ENCODE peak calls at places on chromosomes 13 and 19, in nine cellular contexts. One of them, this sample, is unnamed.

GRCh38 chr13:41273806-41274441 is 10.5 kb upstream of the MTRF1 start:
- DNase-seq in prostate gland: no peak
- DNase-seq in HCT116: no peak
- DNase-seq in tibial nerve: no peak
- DNase-seq in IMR-90: no peak
- DNase-seq in A549: no peak
- DNase-seq in breast epithelium: no peak
- DNase-seq in stomach: no peak
- DNase-seq in heart left ventricle: no peak
- DNase-seq in this sample: no peak

GRCh38 chr13:48715977-48716376 is 62.2 kb downstream of the CYSLTR2 start:
- DNase-seq in prostate gland: no peak
- DNase-seq in HCT116: no peak
- DNase-seq in tibial nerve: no peak
- DNase-seq in IMR-90: no peak
- DNase-seq in A549: no peak
- DNase-seq in breast epithelium: no peak
- DNase-seq in stomach: no peak
- DNase-seq in heart left ventricle: no peak
- DNase-seq in this sample: no peak

GRCh38 chr19:47240996-47241918 is 10.3 kb upstream of the BBC3 start:
- DNase-seq in prostate gland: peak
- DNase-seq in HCT116: peak
- DNase-seq in tibial nerve: peak
- DNase-seq in IMR-90: peak
- DNase-seq in A549: peak
- DNase-seq in breast epithelium: peak
- DNase-seq in stomach: peak
- DNase-seq in heart left ventricle: peak
- DNase-seq in this sample: peak

GRCh38 chr19:42062381-42062780 is 7.6 kb downstream of the GRIK5 start:
- DNase-seq in prostate gland: no peak
- DNase-seq in HCT116: no peak
- DNase-seq in tibial nerve: no peak
- DNase-seq in IMR-90: no peak
- DNase-seq in A549: no peak
- DNase-seq in breast epithelium: no peak
- DNase-seq in stomach: no peak
- DNase-seq in heart left ventricle: no peak
- DNase-seq in this sample: no peak

GRCh38 chr19:7901337-7901736 is 2.3 kb upstream of the MAP2K7 start:
- DNase-seq in prostate gland: no peak
- DNase-seq in HCT116: no peak
- DNase-seq in tibial nerve: no peak
- DNase-seq in IMR-90: no peak
- DNase-seq in A549: no peak
- DNase-seq in breast epithelium: no peak
- DNase-seq in stomach: no peak
- DNase-seq in heart left ventricle: no peak
- DNase-seq in this sample: no peak

GRCh38 chr19:29263305-29264080 is 50.5 kb upstream of the UQCRFS1 start:
- DNase-seq in prostate gland: no peak
- DNase-seq in HCT116: no peak
- DNase-seq in tibial nerve: peak
- DNase-seq in IMR-90: peak
- DNase-seq in A549: peak
- DNase-seq in breast epithelium: no peak
- DNase-seq in stomach: peak
- DNase-seq in heart left ventricle: no peak
- DNase-seq in this sample: no peak

GRCh38 chr13:104984296-104984818 is 1551.1 kb downstream of the EFNB2 start:
- DNase-seq in prostate gland: no peak
- DNase-seq in HCT116: no peak
- DNase-seq in tibial nerve: peak
- DNase-seq in IMR-90: peak
- DNase-seq in A549: no peak
- DNase-seq in breast epithelium: no peak
- DNase-seq in stomach: peak
- DNase-seq in heart left ventricle: peak
- DNase-seq in this sample: peak

GRCh38 chr13:99517577-99517976 is 16.3 kb downstream of the TM9SF2 start:
- DNase-seq in prostate gland: no peak
- DNase-seq in HCT116: no peak
- DNase-seq in tibial nerve: no peak
- DNase-seq in IMR-90: no peak
- DNase-seq in A549: no peak
- DNase-seq in breast epithelium: no peak
- DNase-seq in stomach: no peak
- DNase-seq in heart left ventricle: no peak
- DNase-seq in this sample: no peak

GRCh38 chr13:113613789-113614379 is 29.3 kb downstream of the TFDP1 start:
- DNase-seq in prostate gland: no peak
- DNase-seq in HCT116: no peak
- DNase-seq in tibial nerve: no peak
- DNase-seq in IMR-90: no peak
- DNase-seq in A549: no peak
- DNase-seq in breast epithelium: no peak
- DNase-seq in stomach: no peak
- DNase-seq in heart left ventricle: no peak
- DNase-seq in this sample: no peak

GRCh38 chr19:6752257-6753177 is 13.0 kb downstream of the TRIP10 start:
- DNase-seq in prostate gland: no peak
- DNase-seq in HCT116: no peak
- DNase-seq in tibial nerve: no peak
- DNase-seq in IMR-90: no peak
- DNase-seq in A549: no peak
- DNase-seq in breast epithelium: no peak
- DNase-seq in stomach: no peak
- DNase-seq in heart left ventricle: no peak
- DNase-seq in this sample: no peak

GRCh38 chr13:44050450-44051063 is 170.9 kb downstream of the LACC1 start:
- DNase-seq in prostate gland: no peak
- DNase-seq in HCT116: peak
- DNase-seq in tibial nerve: peak
- DNase-seq in IMR-90: peak
- DNase-seq in A549: no peak
- DNase-seq in breast epithelium: no peak
- DNase-seq in stomach: no peak
- DNase-seq in heart left ventricle: no peak
- DNase-seq in this sample: no peak

GRCh38 chr13:97911311-97912138 is 42.0 kb upstream of the IPO5 start:
- DNase-seq in prostate gland: no peak
- DNase-seq in HCT116: peak
- DNase-seq in tibial nerve: no peak
- DNase-seq in IMR-90: peak
- DNase-seq in A549: peak
- DNase-seq in breast epithelium: no peak
- DNase-seq in stomach: no peak
- DNase-seq in heart left ventricle: no peak
- DNase-seq in this sample: no peak

GRCh38 chr19:30063184-30064020 is 121.4 kb downstream of the URI1 start:
- DNase-seq in prostate gland: no peak
- DNase-seq in HCT116: no peak
- DNase-seq in tibial nerve: no peak
- DNase-seq in IMR-90: no peak
- DNase-seq in A549: no peak
- DNase-seq in breast epithelium: no peak
- DNase-seq in stomach: no peak
- DNase-seq in heart left ventricle: no peak
- DNase-seq in this sample: no peak

GRCh38 chr19:36574762-36575161 is 1.7 kb upstream of the ZNF529 start:
- DNase-seq in prostate gland: no peak
- DNase-seq in HCT116: no peak
- DNase-seq in tibial nerve: no peak
- DNase-seq in IMR-90: no peak
- DNase-seq in A549: no peak
- DNase-seq in breast epithelium: no peak
- DNase-seq in stomach: no peak
- DNase-seq in heart left ventricle: no peak
- DNase-seq in this sample: no peak

GRCh38 chr19:18225702-18226468 is at the start of gene PDE4C:
- DNase-seq in prostate gland: no peak
- DNase-seq in HCT116: no peak
- DNase-seq in tibial nerve: no peak
- DNase-seq in IMR-90: no peak
- DNase-seq in A549: no peak
- DNase-seq in breast epithelium: no peak
- DNase-seq in stomach: no peak
- DNase-seq in heart left ventricle: peak
- DNase-seq in this sample: peak

GRCh38 chr13:73879346-73880020 is 254.7 kb downstream of the KLF12 start:
- DNase-seq in prostate gland: no peak
- DNase-seq in HCT116: no peak
- DNase-seq in tibial nerve: no peak
- DNase-seq in IMR-90: peak
- DNase-seq in A549: no peak
- DNase-seq in breast epithelium: no peak
- DNase-seq in stomach: no peak
- DNase-seq in heart left ventricle: no peak
- DNase-seq in this sample: no peak

GRCh38 chr19:16098416-16098768 is 13.3 kb upstream of the RAB8A start:
- DNase-seq in prostate gland: no peak
- DNase-seq in HCT116: no peak
- DNase-seq in tibial nerve: no peak
- DNase-seq in IMR-90: no peak
- DNase-seq in A549: no peak
- DNase-seq in breast epithelium: no peak
- DNase-seq in stomach: no peak
- DNase-seq in heart left ventricle: no peak
- DNase-seq in this sample: no peak
- H3K27ac ChIP-seq in prostate gland: peak
- H3K27ac ChIP-seq in HCT116: peak
- H3K27ac ChIP-seq in tibial nerve: no peak
- H3K27ac ChIP-seq in IMR-90: no peak
- H3K27ac ChIP-seq in A549: no peak
- H3K27ac ChIP-seq in breast epithelium: peak
- H3K27ac ChIP-seq in stomach: peak
- H3K27ac ChIP-seq in heart left ventricle: no peak
- H3K27ac ChIP-seq in this sample: peak

DNA sequence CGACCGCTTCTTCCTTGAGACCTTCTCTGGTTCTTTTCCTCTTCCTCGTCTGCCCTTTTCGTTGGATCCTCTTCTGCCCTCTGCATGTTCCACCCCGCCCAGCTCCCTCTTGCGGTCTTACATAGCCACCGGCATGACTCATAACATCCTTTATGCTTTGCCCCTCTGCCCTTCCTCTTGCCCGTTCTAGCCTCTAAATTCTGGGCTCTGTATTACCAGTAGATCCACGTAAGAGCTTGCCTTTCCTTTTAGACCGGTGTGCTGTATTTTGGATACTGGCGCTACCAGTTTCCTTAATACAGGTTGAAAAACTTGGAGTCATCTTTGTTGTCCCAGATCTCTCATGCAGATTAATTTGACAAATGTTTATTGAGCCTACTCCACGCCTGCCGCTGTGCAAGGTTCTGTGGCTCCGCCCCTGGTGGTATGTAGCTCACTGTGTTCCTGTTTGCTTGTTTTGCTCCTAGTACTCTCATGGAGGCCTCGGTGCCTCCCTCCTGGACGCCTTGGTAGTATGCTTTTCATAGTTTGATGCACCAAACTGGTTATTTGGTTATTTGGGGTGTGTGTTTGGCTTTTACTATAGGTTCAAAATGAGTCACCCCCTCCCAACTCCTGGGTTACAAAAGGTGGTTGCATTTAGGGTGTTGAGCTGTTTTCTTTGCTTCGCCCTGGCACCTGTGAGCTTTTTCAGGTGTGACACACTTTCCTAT is 1.7 kb downstream of the GTF3A start:
- DNase-seq in prostate gland: peak
- DNase-seq in HCT116: peak
- DNase-seq in tibial nerve: peak
- DNase-seq in IMR-90: peak
- DNase-seq in A549: peak
- DNase-seq in breast epithelium: peak
- DNase-seq in stomach: peak
- DNase-seq in heart left ventricle: peak
- DNase-seq in this sample: peak
- TF ChIP-seq POLR2A in prostate gland: no peak
- TF ChIP-seq POLR2A in HCT116: peak
- TF ChIP-seq POLR2A in tibial nerve: no peak
- TF ChIP-seq POLR2A in IMR-90: no peak
- TF ChIP-seq POLR2A in A549: no peak
- TF ChIP-seq POLR2A in breast epithelium: no peak
- TF ChIP-seq POLR2A in stomach: no peak
- TF ChIP-seq POLR2A in heart left ventricle: no peak
- TF ChIP-seq POLR2A in this sample: no peak

DNA sequence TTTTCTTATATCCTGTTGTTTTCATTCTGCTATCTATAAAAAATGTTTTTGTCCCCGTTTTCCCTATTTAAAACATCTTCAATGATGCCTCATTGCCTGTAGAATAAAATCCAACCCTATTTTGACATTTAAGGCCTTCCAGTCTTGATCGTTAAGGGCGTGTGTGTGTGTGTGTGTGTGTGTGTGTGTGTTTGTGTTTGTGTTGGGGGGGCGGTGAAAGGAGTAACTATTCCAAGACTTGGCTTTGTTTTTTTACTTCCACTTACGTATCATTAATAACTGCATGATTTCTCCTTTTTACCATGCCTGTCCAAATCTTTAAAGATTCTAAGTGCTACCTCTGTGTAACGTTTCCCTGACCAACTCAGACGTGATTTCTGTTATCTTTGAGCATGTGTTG is 784 bp downstream of the PIBF1 start:
- DNase-seq in prostate gland: no peak
- DNase-seq in HCT116: no peak
- DNase-seq in tibial nerve: no peak
- DNase-seq in IMR-90: peak
- DNase-seq in A549: no peak
- DNase-seq in breast epithelium: no peak
- DNase-seq in stomach: no peak
- DNase-seq in heart left ventricle: no peak
- DNase-seq in this sample: no peak
- H3K27ac ChIP-seq in prostate gland: peak
- H3K27ac ChIP-seq in HCT116: peak
- H3K27ac ChIP-seq in tibial nerve: peak
- H3K27ac ChIP-seq in IMR-90: peak
- H3K27ac ChIP-seq in A549: peak
- H3K27ac ChIP-seq in breast epithelium: peak
- H3K27ac ChIP-seq in stomach: no peak
- H3K27ac ChIP-seq in heart left ventricle: no peak
- H3K27ac ChIP-seq in this sample: peak

DNA sequence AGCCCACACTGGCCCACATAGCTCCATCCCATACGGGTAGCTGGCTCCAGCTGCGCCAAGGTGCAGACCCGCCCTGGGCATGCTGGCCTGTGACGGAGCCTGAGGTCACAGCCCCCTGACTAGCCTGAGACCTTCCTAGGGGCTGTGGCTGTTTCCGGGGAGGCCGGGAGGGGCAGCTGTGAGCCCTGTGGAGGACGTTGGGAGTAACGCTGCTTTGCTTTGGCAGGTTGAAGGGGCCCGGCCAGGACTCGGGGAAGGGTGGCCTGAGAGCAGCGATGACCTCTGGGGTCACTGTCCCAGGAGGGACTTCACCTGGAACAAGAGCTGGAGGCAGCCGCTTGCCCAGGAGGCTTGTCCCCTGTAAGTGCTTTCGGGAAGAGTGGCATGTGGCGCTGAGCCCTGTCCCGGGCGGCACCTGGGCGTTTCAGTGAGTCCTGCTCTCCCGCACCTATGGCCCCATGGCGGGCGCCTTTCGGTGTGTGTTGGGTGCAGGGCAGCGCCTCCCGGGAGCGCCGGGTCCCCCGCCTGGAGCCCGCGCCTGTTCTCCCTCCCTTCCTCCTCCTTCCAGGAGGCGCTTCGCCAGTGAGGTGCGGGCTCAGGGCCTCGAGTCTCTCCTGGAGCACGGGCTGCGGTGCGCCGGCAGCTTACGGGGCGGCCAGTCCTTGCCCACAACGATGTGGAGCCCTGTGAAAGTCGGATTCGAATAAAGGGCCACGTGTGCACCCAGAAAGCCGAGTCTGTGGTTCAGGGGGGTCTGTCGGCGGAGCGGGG is 1.1 kb upstream of the FAM174C start:
- DNase-seq in prostate gland: peak
- DNase-seq in HCT116: no peak
- DNase-seq in tibial nerve: no peak
- DNase-seq in IMR-90: no peak
- DNase-seq in A549: no peak
- DNase-seq in breast epithelium: no peak
- DNase-seq in stomach: no peak
- DNase-seq in heart left ventricle: no peak
- DNase-seq in this sample: no peak
- TF ChIP-seq POLR2A in prostate gland: no peak
- TF ChIP-seq POLR2A in HCT116: no peak
- TF ChIP-seq POLR2A in tibial nerve: no peak
- TF ChIP-seq POLR2A in IMR-90: no peak
- TF ChIP-seq POLR2A in A549: no peak
- TF ChIP-seq POLR2A in breast epithelium: no peak
- TF ChIP-seq POLR2A in stomach: no peak
- TF ChIP-seq POLR2A in heart left ventricle: no peak
- TF ChIP-seq POLR2A in this sample: no peak